ENCODE peak calls at places on chromosome 17, in ten cellular contexts. Y, Z, F, G, U, K, V, T, O and A are unnamed samples.

GRCh38 chr17:58587713-58588117 is 73.3 kb upstream of the MTMR4 start:
- DNase-seq in Y (peak; percentile 39), Z (peak; percentile 71), F (no peak), G (peak; percentile 44), U (peak; percentile 42), K (peak; percentile 21), V (peak; percentile 21), T (peak; percentile 54), O (peak; percentile 77), A (peak; percentile 50)

GRCh38 chr17:80361495-80362220 is 53.3 kb upstream of the ENDOV start:
- DNase-seq in Y (no peak), Z (peak; percentile 35), F (no peak), G (peak; percentile 14), U (no peak), K (no peak), V (no peak), T (no peak), O (peak; percentile 77), A (no peak)

GRCh38 chr17:15918661-15919259 is 26.2 kb upstream of the ADORA2B start:
- DNase-seq in Y (peak; percentile 52), Z (no peak), F (no peak), G (no peak), U (peak; percentile 37), K (no peak), V (no peak), T (peak; percentile 60), O (peak; percentile 3), A (no peak)

GRCh38 chr17:39612291-39612894 is 4.7 kb upstream of the NEUROD2 start:
- DNase-seq in Y (no peak), Z (no peak), F (no peak), G (no peak), U (no peak), K (no peak), V (no peak), T (no peak), O (no peak), A (no peak)

GRCh38 chr17:3792481-3792880 is 8.5 kb downstream of the ITGAE start:
- DNase-seq in Y (no peak), Z (no peak), F (no peak), G (no peak), U (no peak), K (no peak), V (no peak), T (no peak), O (no peak), A (no peak)

GRCh38 chr17:43671075-43671692 is 9.5 kb upstream of the MEOX1 start:
- DNase-seq in Y (no peak), Z (no peak), F (no peak), G (no peak), U (no peak), K (no peak), V (no peak), T (peak; percentile 48), O (no peak), A (no peak)

GRCh38 chr17:30554839-30555751 is 77.9 kb downstream of the GOSR1 start:
- DNase-seq in Y (no peak), Z (peak; percentile 38), F (no peak), G (no peak), U (no peak), K (peak; percentile 11), V (peak; percentile 13), T (no peak), O (peak; percentile 74), A (no peak)

GRCh38 chr17:4706121-4706520 is 2.2 kb upstream of the PELP1 start:
- DNase-seq in Y (no peak), Z (no peak), F (no peak), G (no peak), U (no peak), K (no peak), V (no peak), T (no peak), O (no peak), A (no peak)

GRCh38 chr17:45073414-45074070 is 12.4 kb downstream of the NMT1 start:
- DNase-seq in Y (no peak), Z (no peak), F (peak; percentile 63), G (no peak), U (no peak), K (no peak), V (no peak), T (no peak), O (no peak), A (no peak)

GRCh38 chr17:80060629-80061028 is 24.2 kb downstream of the CCDC40 start:
- DNase-seq in Y (no peak), Z (no peak), F (no peak), G (no peak), U (no peak), K (no peak), V (no peak), T (no peak), O (no peak), A (no peak)

GRCh38 chr17:32502013-32502412 is 15.2 kb downstream of the CDK5R1 start:
- DNase-seq in Y (no peak), Z (no peak), F (no peak), G (no peak), U (no peak), K (no peak), V (no peak), T (no peak), O (no peak), A (no peak)

GRCh38 chr17:17114592-17115225 is 72.5 kb downstream of the MPRIP start:
- DNase-seq in Y (no peak), Z (no peak), F (no peak), G (no peak), U (peak; percentile 16), K (no peak), V (no peak), T (no peak), O (no peak), A (no peak)

GRCh38 chr17:48997827-48998556 is 807 bp downstream of the IGF2BP1 start:
- DNase-seq in Y (no peak), Z (no peak), F (no peak), G (peak; percentile 9), U (no peak), K (no peak), V (peak; percentile 23), T (no peak), O (peak; percentile 40), A (no peak)

GRCh38 chr17:41678411-41678906 is 10.2 kb upstream of the EIF1 start:
- DNase-seq in Y (no peak), Z (no peak), F (no peak), G (no peak), U (no peak), K (no peak), V (no peak), T (no peak), O (no peak), A (no peak)

GRCh38 chr17:47618416-47618815 is 31.3 kb upstream of the KPNB1 start:
- DNase-seq in Y (no peak), Z (no peak), F (no peak), G (no peak), U (no peak), K (no peak), V (no peak), T (no peak), O (no peak), A (no peak)
- TF ChIP-seq CTCF in Y (peak; percentile 15), Z (peak; percentile 34), F (peak; percentile 32), G (peak; percentile 47), U (peak; percentile 14), K (peak; percentile 41), V (no peak), T (no peak), O (no peak), A (peak; percentile 28)

DNA sequence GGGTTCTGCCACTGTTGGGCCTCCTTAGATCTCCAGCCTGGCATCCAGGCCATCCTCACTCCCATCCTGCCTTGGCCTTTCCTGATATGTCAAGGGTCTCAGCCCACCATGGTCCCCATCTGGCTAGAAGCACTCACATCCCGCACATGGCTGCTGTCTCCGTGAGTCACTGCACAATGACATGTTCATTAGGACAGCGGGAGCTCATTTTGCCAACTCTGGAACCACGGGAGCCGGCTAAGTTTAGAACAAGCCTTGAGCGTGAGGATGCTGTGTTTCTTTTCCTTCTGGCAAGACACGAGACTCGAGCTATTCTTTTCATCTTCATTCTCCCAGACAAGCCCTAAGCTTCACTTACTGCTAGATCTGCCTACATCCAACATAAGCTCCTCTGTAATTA is 65.7 kb upstream of the KSR1 start:
- DNase-seq in Y (no peak), Z (no peak), F (no peak), G (no peak), U (no peak), K (no peak), V (no peak), T (no peak), O (no peak), A (no peak)
- TF ChIP-seq CTCF in Y (no peak), Z (no peak), F (no peak), G (no peak), U (no peak), K (no peak), V (no peak), T (no peak), O (no peak), A (no peak)

GRCh38 chr17:50182783-50183438 is 17.1 kb downstream of the SGCA start:
- DNase-seq in Y (no peak), Z (no peak), F (no peak), G (no peak), U (no peak), K (no peak), V (no peak), T (no peak), O (no peak), A (no peak)

GRCh38 chr17:50180066-50180465 is 14.3 kb downstream of the SGCA start:
- DNase-seq in Y (no peak), Z (no peak), F (no peak), G (no peak), U (no peak), K (no peak), V (no peak), T (no peak), O (no peak), A (no peak)

GRCh38 chr17:50180593-50180992 is 14.8 kb downstream of the SGCA start:
- DNase-seq in Y (no peak), Z (no peak), F (no peak), G (no peak), U (no peak), K (no peak), V (no peak), T (no peak), O (no peak), A (no peak)

GRCh38 chr17:50181155-50181554 is 15.3 kb downstream of the SGCA start:
- DNase-seq in Y (no peak), Z (no peak), F (no peak), G (no peak), U (no peak), K (no peak), V (no peak), T (no peak), O (no peak), A (no peak)

GRCh38 chr17:50181601-50182345 is 16.0 kb downstream of the SGCA start:
- DNase-seq in Y (no peak), Z (no peak), F (no peak), G (no peak), U (no peak), K (no peak), V (no peak), T (no peak), O (no peak), A (no peak)
- TF ChIP-seq CTCF in Y (no peak), Z (no peak), F (peak; percentile 1), G (no peak), U (no peak), K (no peak), V (no peak), T (no peak), O (no peak), A (no peak)

DNA sequence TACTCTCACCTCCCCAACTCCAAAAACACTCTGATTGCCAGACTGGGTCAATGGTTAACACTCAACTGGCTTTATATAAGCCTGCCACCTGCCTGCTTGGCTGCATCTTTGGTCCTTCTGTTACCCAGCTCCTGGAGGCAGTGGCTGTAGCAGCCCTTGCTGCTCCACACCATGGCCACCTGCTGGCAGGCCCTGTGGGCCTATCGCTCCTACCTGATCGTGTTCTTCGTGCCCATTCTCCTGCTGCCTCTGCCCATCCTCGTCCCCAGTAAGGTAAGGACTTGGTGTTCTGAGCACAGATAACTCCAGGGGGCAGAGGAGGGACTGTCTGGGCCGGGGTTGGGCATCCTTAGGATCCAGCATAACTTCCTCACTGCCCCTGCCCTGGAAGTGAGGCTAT is at the start of gene SLC13A2:
- DNase-seq in Y (no peak), Z (no peak), F (no peak), G (no peak), U (no peak), K (no peak), V (no peak), T (peak; percentile 44), O (peak; percentile 10), A (no peak)
- TF ChIP-seq CTCF in Y (no peak), Z (no peak), F (no peak), G (no peak), U (no peak), K (no peak), V (no peak), T (no peak), O (no peak), A (peak; percentile 12)